ENCODE peak calls at places on chromosomes 13 and 19, in ten cellular contexts. X, Q, P, M, F, K, U, O, J and B are unnamed samples.

GRCh38 chr19:21430674-21431073 is 33.7 kb downstream of the ZNF493 start:
- DNase-seq in X (no peak), Q (no peak), P (no peak), M (no peak), F (no peak), K (no peak), U (no peak), O (no peak), J (no peak), B (no peak)

GRCh38 chr13:24178847-24179845 is 18.6 kb downstream of the SPATA13 start:
- DNase-seq in X (no peak), Q (no peak), P (no peak), M (no peak), F (no peak), K (no peak), U (no peak), O (no peak), J (no peak), B (no peak)

GRCh38 chr19:39971380-39971841 is 446 bp downstream of the PSMC4 start:
- DNase-seq in X (no peak), Q (no peak), P (peak; percentile 35), M (peak; percentile 20), F (peak; percentile 14), K (no peak), U (peak; percentile 39), O (no peak), J (no peak), B (no peak)

GRCh38 chr19:43784981-43785808 is 4.4 kb upstream of the KCNN4 start:
- DNase-seq in X (no peak), Q (peak; percentile 70), P (peak; percentile 92), M (no peak), F (peak; percentile 84), K (peak; percentile 51), U (peak; percentile 82), O (peak; percentile 61), J (peak; percentile 79), B (peak; percentile 61)

GRCh38 chr13:55661505-55661904 is 1479.2 kb upstream of the PRR20A start:
- DNase-seq in X (no peak), Q (no peak), P (no peak), M (no peak), F (no peak), K (no peak), U (no peak), O (no peak), J (no peak), B (no peak)

GRCh38 chr19:18065173-18065495 is 21.6 kb downstream of the IL12RB1 start:
- DNase-seq in X (no peak), Q (no peak), P (no peak), M (no peak), F (no peak), K (no peak), U (no peak), O (no peak), J (no peak), B (no peak)

GRCh38 chr19:55652311-55653078 is 2.3 kb upstream of the U2AF2 start:
- DNase-seq in X (peak; percentile 90), Q (no peak), P (peak; percentile 82), M (no peak), F (no peak), K (no peak), U (no peak), O (no peak), J (peak; percentile 38), B (no peak)

GRCh38 chr19:18349524-18350128 is 9.2 kb downstream of the PGPEP1 start:
- DNase-seq in X (peak; percentile 84), Q (peak; percentile 80), P (peak; percentile 79), M (no peak), F (peak; percentile 51), K (no peak), U (peak; percentile 71), O (no peak), J (peak; percentile 76), B (peak; percentile 68)

GRCh38 chr13:108963846-108964600 is 334.6 kb downstream of the MYO16 start:
- DNase-seq in X (no peak), Q (no peak), P (no peak), M (no peak), F (no peak), K (no peak), U (no peak), O (no peak), J (no peak), B (no peak)

GRCh38 chr13:108220042-108220441 is 1.9 kb downstream of the ABHD13 start:
- DNase-seq in X (no peak), Q (no peak), P (peak; percentile 6), M (no peak), F (peak; percentile 36), K (no peak), U (peak; percentile 32), O (no peak), J (peak; percentile 68), B (no peak)

GRCh38 chr19:940591-941291 is 14.9 kb downstream of the ARID3A start:
- DNase-seq in X (peak; percentile 95), Q (peak; percentile 90), P (no peak), M (peak; percentile 76), F (no peak), K (peak; percentile 78), U (no peak), O (peak; percentile 71), J (peak; percentile 83), B (no peak)

GRCh38 chr13:59360108-59360507 is 803.6 kb downstream of the DIAPH3 start:
- DNase-seq in X (no peak), Q (no peak), P (peak; percentile 13), M (no peak), F (peak; percentile 42), K (no peak), U (no peak), O (no peak), J (no peak), B (no peak)

GRCh38 chr13:44921931-44922758 is 67.1 kb downstream of the NUFIP1 start:
- DNase-seq in X (no peak), Q (no peak), P (no peak), M (no peak), F (no peak), K (no peak), U (peak; percentile 65), O (no peak), J (peak; percentile 35), B (no peak)

GRCh38 chr13:50463662-50464061 is 379.8 kb downstream of the DLEU7 start:
- DNase-seq in X (no peak), Q (no peak), P (no peak), M (no peak), F (no peak), K (no peak), U (no peak), O (no peak), J (no peak), B (no peak)

GRCh38 chr19:46599716-46600392 is 1.3 kb upstream of the CALM3 start:
- DNase-seq in X (no peak), Q (peak; percentile 51), P (peak; percentile 64), M (no peak), F (peak; percentile 54), K (no peak), U (no peak), O (no peak), J (no peak), B (no peak)

GRCh38 chr13:30346159-30346788 is 38.9 kb upstream of the KATNAL1 start:
- DNase-seq in X (no peak), Q (no peak), P (no peak), M (no peak), F (no peak), K (peak; percentile 65), U (no peak), O (peak; percentile 76), J (peak; percentile 58), B (no peak)

DNA sequence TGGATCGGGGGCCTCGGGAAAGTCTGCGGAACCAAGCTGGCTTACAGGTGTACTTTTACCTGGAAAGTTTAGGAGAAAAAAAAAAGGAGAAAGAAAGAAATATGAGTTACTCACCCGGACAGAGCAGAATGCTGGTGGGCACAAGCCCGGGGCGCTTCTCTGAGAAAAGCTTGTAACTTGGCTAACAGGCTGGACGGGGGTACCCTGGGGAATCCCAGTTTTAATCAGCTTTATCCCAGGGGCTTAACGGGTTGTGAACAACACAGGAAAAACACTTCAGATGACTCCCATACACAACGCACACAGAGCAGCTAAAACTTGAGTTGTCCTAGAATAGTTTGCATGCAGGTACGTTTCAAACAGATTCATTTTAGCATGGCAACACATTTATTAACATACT is 37.3 kb downstream of the KLF2 start:
- DNase-seq in X (no peak), Q (no peak), P (no peak), M (no peak), F (no peak), K (no peak), U (no peak), O (no peak), J (no peak), B (no peak)
- H3K4me1 ChIP-seq in X (peaks cover 34% of the 10 kb centered on the region), Q (peaks cover 25% of the 10 kb centered on the region), P (peaks cover 5% of the 10 kb centered on the region), M (peaks cover 29% of the 10 kb centered on the region), F (no peaks in the 10 kb centered on the region), K (peaks cover 91% of the 10 kb centered on the region), U (peaks cover 10% of the 10 kb centered on the region), O (peaks cover 99% of the 10 kb centered on the region), J (peaks cover 31% of the 10 kb centered on the region), B (no peaks in the 10 kb centered on the region)

GRCh38 chr13:94947392-94947791 is 235.0 kb upstream of the SOX21 start:
- DNase-seq in X (no peak), Q (no peak), P (no peak), M (no peak), F (no peak), K (no peak), U (no peak), O (no peak), J (no peak), B (no peak)
- H3K4me1 ChIP-seq in X (no peaks in the 10 kb centered on the region), Q (no peaks in the 10 kb centered on the region), P (peaks cover 27% of the 10 kb centered on the region), M (no peaks in the 10 kb centered on the region), F (no peaks in the 10 kb centered on the region), K (no peaks in the 10 kb centered on the region), U (no peaks in the 10 kb centered on the region), O (no peaks in the 10 kb centered on the region), J (no peaks in the 10 kb centered on the region), B (no peaks in the 10 kb centered on the region)

GRCh38 chr13:98525852-98526512 is 50.9 kb downstream of the STK24 start:
- DNase-seq in X (no peak), Q (peak; percentile 58), P (no peak), M (no peak), F (no peak), K (no peak), U (no peak), O (no peak), J (no peak), B (no peak)
- H3K4me1 ChIP-seq in X (peaks cover 37% of the 10 kb centered on the region), Q (peaks cover 46% of the 10 kb centered on the region), P (peaks cover 69% of the 10 kb centered on the region), M (peaks cover 92% of the 10 kb centered on the region), F (peaks cover 24% of the 10 kb centered on the region), K (peaks cover 66% of the 10 kb centered on the region), U (peaks cover 5% of the 10 kb centered on the region), O (peaks cover 100% of the 10 kb centered on the region), J (peaks cover 26% of the 10 kb centered on the region), B (no peaks in the 10 kb centered on the region)

GRCh38 chr13:93797463-93797862 is 570.9 kb downstream of the GPC6 start:
- DNase-seq in X (no peak), Q (no peak), P (no peak), M (no peak), F (no peak), K (no peak), U (no peak), O (no peak), J (no peak), B (no peak)

GRCh38 chr13:93788456-93788855 is 561.8 kb downstream of the GPC6 start:
- DNase-seq in X (no peak), Q (no peak), P (no peak), M (no peak), F (no peak), K (no peak), U (no peak), O (no peak), J (no peak), B (no peak)

GRCh38 chr13:93789058-93789457 is 562.5 kb downstream of the GPC6 start:
- DNase-seq in X (no peak), Q (no peak), P (no peak), M (no peak), F (no peak), K (no peak), U (no peak), O (no peak), J (no peak), B (no peak)

GRCh38 chr13:93794197-93794885 is 567.7 kb downstream of the GPC6 start:
- DNase-seq in X (no peak), Q (no peak), P (no peak), M (no peak), F (no peak), K (no peak), U (no peak), O (no peak), J (no peak), B (no peak)
- H3K4me1 ChIP-seq in X (no peaks in the 10 kb centered on the region), Q (no peaks in the 10 kb centered on the region), P (peaks cover 16% of the 10 kb centered on the region), M (no peaks in the 10 kb centered on the region), F (no peaks in the 10 kb centered on the region), K (no peaks in the 10 kb centered on the region), U (no peaks in the 10 kb centered on the region), O (no peaks in the 10 kb centered on the region), J (no peaks in the 10 kb centered on the region), B (no peaks in the 10 kb centered on the region)